ENCODE peak calls at places on chromosomes 13 and 19, in seven cellular contexts. R, D, L, F, Q, V and P are unnamed samples.

GRCh38 chr19:41706741-41707501 is 1.5 kb upstream of the CEACAM5 start:
- DNase-seq in R (peak; percentile 91), D (no peak), L (peak; percentile 68), F (peak; percentile 78), Q (peak; percentile 80), V (peak; percentile 79), P (no peak)

GRCh38 chr13:27679396-27679795 is 57.7 kb downstream of the POLR1D start:
- DNase-seq in R (no peak), D (no peak), L (no peak), F (no peak), Q (no peak), V (no peak), P (no peak)

GRCh38 chr13:83515267-83515666 is 367.0 kb downstream of the SLITRK1 start:
- DNase-seq in R (peak; percentile 27), D (no peak), L (no peak), F (no peak), Q (no peak), V (no peak), P (no peak)

GRCh38 chr13:110233682-110234280 is 73.2 kb downstream of the COL4A1 start:
- DNase-seq in R (no peak), D (no peak), L (no peak), F (no peak), Q (no peak), V (no peak), P (no peak)

GRCh38 chr13:94416454-94417080 is 62.9 kb downstream of the DCT start:
- DNase-seq in R (peak; percentile 32), D (no peak), L (peak; percentile 36), F (no peak), Q (no peak), V (no peak), P (no peak)

GRCh38 chr19:13637664-13638063 is 126.7 kb upstream of the MRI1 start:
- DNase-seq in R (no peak), D (no peak), L (no peak), F (no peak), Q (peak; percentile 13), V (no peak), P (no peak)

GRCh38 chr13:98123176-98123575 is 19.7 kb upstream of the FARP1 start:
- DNase-seq in R (no peak), D (no peak), L (no peak), F (no peak), Q (no peak), V (no peak), P (no peak)

GRCh38 chr13:112438515-112438914 is 62.4 kb downstream of the SPACA7 start:
- DNase-seq in R (no peak), D (no peak), L (no peak), F (no peak), Q (no peak), V (no peak), P (no peak)

GRCh38 chr13:108919036-108919907 is 289.9 kb downstream of the MYO16 start:
- DNase-seq in R (peak; percentile 88), D (no peak), L (peak; percentile 55), F (no peak), Q (no peak), V (no peak), P (no peak)

GRCh38 chr13:73967397-73968165 is 166.6 kb downstream of the KLF12 start:
- DNase-seq in R (no peak), D (no peak), L (no peak), F (no peak), Q (no peak), V (no peak), P (no peak)